ENCODE peak calls at places on chromosomes 5 and 9, in four cellular contexts. W is breast epithelium, S is HT-29, X is small intestine. Z is an unnamed sample.

GRCh38 chr5:123916331-123917121 is 404.5 kb downstream of the CSNK1G3 start:
- DNase-seq in W (no peak), S (peak; percentile 70), X (no peak), Z (no peak)

GRCh38 chr5:133696006-133696584 is 83.8 kb upstream of the FSTL4 start:
- DNase-seq in W (no peak), S (no peak), X (no peak), Z (no peak)

GRCh38 chr5:12245429-12245828 is 341.2 kb upstream of the CTNND2 start:
- DNase-seq in W (no peak), S (no peak), X (no peak), Z (no peak)

GRCh38 chr5:16736158-16736994 is 119.6 kb upstream of the RETREG1 start:
- DNase-seq in W (peak; percentile 84), S (peak; percentile 92), X (peak; percentile 90), Z (no peak)

GRCh38 chr9:88980732-88981336 is 10.4 kb upstream of the S1PR3 start:
- DNase-seq in W (no peak), S (no peak), X (no peak), Z (no peak)

GRCh38 chr5:56039985-56040384 is 45.2 kb upstream of the IL6ST start:
- DNase-seq in W (no peak), S (no peak), X (no peak), Z (no peak)

GRCh38 chr5:167903243-167903642 is 388.2 kb upstream of the WWC1 start:
- DNase-seq in W (no peak), S (no peak), X (no peak), Z (no peak)

GRCh38 chr9:86637515-86637914 is 283.3 kb upstream of the TUT7 start:
- DNase-seq in W (no peak), S (no peak), X (peak; percentile 17), Z (no peak)

GRCh38 chr9:86639899-86640379 is 285.7 kb upstream of the TUT7 start:
- DNase-seq in W (no peak), S (peak; percentile 52), X (peak; percentile 5), Z (no peak)

GRCh38 chr5:180201051-180201987 is 7.7 kb downstream of the RASGEF1C start:
- DNase-seq in W (no peak), S (peak; percentile 28), X (no peak), Z (no peak)

GRCh38 chr5:73816656-73817420 is 190.8 kb downstream of the ARHGEF28 start:
- DNase-seq in W (no peak), S (no peak), X (no peak), Z (no peak)

GRCh38 chr9:79489241-79490000 is 82.3 kb upstream of the TLE4 start:
- DNase-seq in W (peak; percentile 38), S (no peak), X (no peak), Z (no peak)

GRCh38 chr5:177472460-177473441 is 683 bp downstream of the DBN1 start:
- DNase-seq in W (no peak), S (no peak), X (peak; percentile 41), Z (no peak)

GRCh38 chr9:69877852-69878507 is 57.4 kb downstream of the CFAP95 start:
- DNase-seq in W (no peak), S (peak; percentile 81), X (peak; percentile 40), Z (no peak)

GRCh38 chr5:79640571-79641055 is 28.4 kb downstream of the TENT2 start:
- DNase-seq in W (no peak), S (no peak), X (no peak), Z (no peak)

GRCh38 chr9:41229408-41230401 is 40.6 kb upstream of the ZNG1F start:
- DNase-seq in W (no peak), S (no peak), X (no peak), Z (no peak)

GRCh38 chr9:35026671-35027070 is 37.1 kb downstream of the DNAJB5 start:
- DNase-seq in W (no peak), S (no peak), X (no peak), Z (no peak)

GRCh38 chr9:14043491-14043890 is 270.4 kb downstream of the NFIB start:
- DNase-seq in W (no peak), S (no peak), X (no peak), Z (no peak)